ENCODE peak calls at places on chromosomes 2 and 18, in ten cellular contexts. G is IMR-90, F is OCI-LY7, T is uterus, E is neural progenitor cell, L is fibroblast of lung, R is AG04450, M is fibroblast of mammary gland, K is breast epithelium, H is chondrocyte. B is an unnamed sample.
A peak's percentile ranks its signal among the peaks of the same experiment; 100 is the strongest.

GRCh38 chr2:29293830-29294438 is 178.7 kb downstream of the CLIP4 start:
- DNase-seq in T (no peak), R (no peak), H (no peak), L (peak; percentile 24), M (peak; percentile 27), E (peak; percentile 74), G (peak; percentile 28), K (no peak), F (peak; percentile 13), B (peak; percentile 58)

GRCh38 chr18:3151379-3152264 is 68.1 kb downstream of the MYOM1 start:
- DNase-seq in T (no peak), M (peak; percentile 45), K (no peak), H (no peak), F (peak; percentile 59), G (peak; percentile 52), E (peak; percentile 46), L (peak; percentile 54), R (no peak), B (no peak)

GRCh38 chr2:172253190-172254052 is 150.7 kb upstream of the DLX2 start:
- DNase-seq in H (no peak), E (no peak), M (peak; percentile 100), F (no peak), L (peak; percentile 100), T (peak; percentile 80), G (peak; percentile 100), R (peak; percentile 99), K (no peak), B (no peak)

GRCh38 chr2:217808326-217808725 is 194.5 kb downstream of the TNS1 start:
- DNase-seq in E (no peak), G (no peak), T (no peak), F (no peak), R (no peak), L (no peak), M (no peak), H (no peak), K (no peak), B (no peak)

GRCh38 chr2:240960963-240961876 is 37.2 kb upstream of the SNED1 start:
- DNase-seq in E (no peak), M (peak; percentile 48), H (peak; percentile 47), L (peak; percentile 12), F (no peak), T (no peak), R (no peak), K (peak; percentile 20), G (no peak), B (no peak)

GRCh38 chr2:8402222-8402621 is 279.6 kb upstream of the ID2 start:
- DNase-seq in H (no peak), G (no peak), T (no peak), E (no peak), M (no peak), F (no peak), R (no peak), K (no peak), L (no peak), B (no peak)

GRCh38 chr2:197163755-197164753 is 146.5 kb downstream of the ANKRD44 start:
- DNase-seq in K (no peak), R (no peak), L (no peak), F (no peak), M (no peak), T (no peak), H (no peak), G (no peak), E (peak; percentile 76), B (peak; percentile 47)

GRCh38 chr2:20378891-20379519 is 28.4 kb upstream of the PUM2 start:
- DNase-seq in H (no peak), L (peak; percentile 94), R (peak; percentile 72), E (peak; percentile 86), G (peak; percentile 86), M (peak; percentile 88), F (no peak), T (peak; percentile 91), K (peak; percentile 76), B (peak; percentile 60)

GRCh38 chr2:117942958-117943672 is 70.8 kb downstream of the CCDC93 start:
- DNase-seq in L (peak; percentile 54), K (no peak), M (peak; percentile 58), E (no peak), F (no peak), H (no peak), G (peak; percentile 79), T (no peak), R (peak; percentile 45), B (no peak)

GRCh38 chr2:96252526-96252925 is 13.3 kb downstream of the TMEM127 start:
- DNase-seq in R (no peak), F (no peak), H (no peak), T (no peak), M (no peak), E (no peak), K (no peak), G (no peak), L (no peak), B (no peak)

GRCh38 chr2:38269421-38269820 is 107.7 kb downstream of the ATL2 start:
- DNase-seq in G (peak; percentile 23), E (no peak), T (no peak), K (no peak), M (peak; percentile 28), H (no peak), L (peak; percentile 42), R (no peak), F (no peak), B (no peak)

GRCh38 chr2:38277245-38278119 is 99.6 kb downstream of the ATL2 start:
- DNase-seq in G (peak; percentile 40), F (no peak), M (no peak), H (no peak), T (no peak), L (no peak), K (no peak), R (peak; percentile 24), E (peak; percentile 61), B (no peak)

GRCh38 chr2:38271697-38272096 is 105.4 kb downstream of the ATL2 start:
- DNase-seq in K (no peak), L (no peak), F (no peak), H (no peak), M (no peak), G (no peak), E (no peak), R (no peak), T (no peak), B (no peak)

GRCh38 chr2:38279201-38279600 is 97.9 kb downstream of the ATL2 start:
- DNase-seq in T (no peak), K (no peak), G (peak; percentile 25), L (no peak), E (no peak), F (no peak), R (no peak), H (no peak), M (no peak), B (no peak)

GRCh38 chr2:38274286-38275276 is 102.5 kb downstream of the ATL2 start:
- DNase-seq in T (peak; percentile 70), R (peak; percentile 72), K (no peak), E (peak; percentile 73), L (peak; percentile 95), M (peak; percentile 91), F (peak; percentile 73), G (peak; percentile 87), H (no peak), B (peak; percentile 23)
- TF ChIP-seq CTCF in T (peak; percentile 96), R (peak; percentile 68), K (peak; percentile 86), E (peak; percentile 74), L (peak; percentile 58), M (peak; percentile 66), F (peak; percentile 88), G (peak; percentile 82), H (peak; percentile 91), B (peak; percentile 93)

DNA sequence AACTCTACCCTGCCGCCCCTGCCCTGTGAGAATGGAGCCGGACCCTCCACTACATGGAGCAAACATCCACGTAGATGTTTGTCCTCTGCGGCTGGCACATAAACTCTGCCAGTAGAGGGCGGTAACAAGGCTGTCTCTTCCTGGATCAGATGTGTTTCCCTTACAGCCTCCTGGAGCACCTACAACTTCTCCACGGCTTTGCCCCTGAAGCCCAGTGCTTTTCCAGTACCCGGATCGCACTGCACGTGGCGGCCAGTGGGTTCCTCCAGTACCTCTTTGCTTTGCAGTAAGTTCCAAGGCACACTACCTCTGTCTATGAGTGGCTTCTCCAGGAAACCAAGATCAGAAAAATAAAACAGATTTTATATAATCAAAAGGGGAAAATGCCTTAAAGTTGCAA is 651.3 kb downstream of the DCDC2C start:
- DNase-seq in R (no peak), F (peak; percentile 52), T (no peak), K (no peak), L (no peak), H (no peak), G (no peak), M (no peak), E (peak; percentile 60), B (peak; percentile 27)
- TF ChIP-seq CTCF in R (no peak), F (peak; percentile 83), T (no peak), K (peak; percentile 37), L (peak; percentile 26), H (peak; percentile 69), G (no peak), M (no peak), E (peak; percentile 63), B (peak; percentile 65)

GRCh38 chr2:25378731-25379490 is 37.2 kb upstream of the DNMT3A start:
- DNase-seq in H (peak; percentile 60), M (no peak), L (no peak), F (no peak), T (no peak), G (no peak), K (peak; percentile 48), E (no peak), R (no peak), B (no peak)
- TF ChIP-seq CTCF in H (no peak), M (no peak), L (no peak), F (no peak), T (no peak), G (no peak), K (no peak), E (no peak), R (no peak), B (no peak)

GRCh38 chr18:76640438-76640837 is 145.4 kb upstream of the ZNF516 start:
- DNase-seq in E (no peak), F (no peak), M (no peak), T (no peak), G (no peak), R (no peak), K (no peak), H (no peak), L (no peak), B (no peak)

GRCh38 chr18:76647322-76647721 is 152.3 kb upstream of the ZNF516 start:
- DNase-seq in L (no peak), R (no peak), H (no peak), G (no peak), T (no peak), F (no peak), M (no peak), E (no peak), K (no peak), B (no peak)

GRCh38 chr18:76643199-76643598 is 148.2 kb upstream of the ZNF516 start:
- DNase-seq in T (no peak), R (no peak), F (no peak), H (no peak), K (no peak), G (no peak), M (no peak), L (no peak), E (no peak), B (no peak)

GRCh38 chr18:76643996-76644395 is 149.0 kb upstream of the ZNF516 start:
- DNase-seq in R (no peak), M (peak; percentile 37), G (no peak), E (no peak), L (no peak), F (no peak), K (no peak), H (no peak), T (no peak), B (no peak)

DNA sequence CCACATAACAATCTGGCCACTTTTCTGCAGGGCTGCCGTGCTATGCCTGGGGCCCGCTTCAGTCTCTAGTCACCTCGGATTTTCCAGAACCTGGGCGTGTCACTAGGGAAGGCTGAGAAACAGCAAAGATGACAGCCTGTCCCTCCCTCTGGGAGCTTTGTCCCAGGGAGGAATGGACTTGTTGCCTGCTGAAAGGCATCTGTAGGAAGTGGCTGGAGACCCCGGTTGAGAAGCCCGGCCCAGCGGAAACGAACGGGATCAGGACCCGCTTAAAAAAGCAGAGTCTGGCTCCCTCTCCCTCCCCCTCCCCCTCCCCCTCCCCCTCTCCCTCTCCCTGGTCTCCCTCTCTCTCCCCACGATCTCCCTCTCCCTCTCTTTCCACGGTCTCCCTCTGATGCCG is 149.5 kb upstream of the ZNF516 start:
- DNase-seq in K (no peak), M (no peak), L (no peak), R (no peak), G (no peak), E (no peak), H (no peak), T (no peak), F (no peak), B (no peak)
- TF ChIP-seq CTCF in K (no peak), M (no peak), L (no peak), R (no peak), G (no peak), E (no peak), H (no peak), T (no peak), F (no peak), B (no peak)

B was measured in neural crest cell.